ENCODE peak calls at places on chromosomes 11 and 22, in six cellular contexts. D, K, R, C, O and S are unnamed samples.

GRCh38 chr22:49487950-49488349 is 339.7 kb downstream of the BRD1 start:
- DNase-seq in D (no peak), K (no peak), R (no peak), C (no peak), O (no peak), S (no peak)

GRCh38 chr22:26553056-26553752 is 36.7 kb downstream of the TPST2 start:
- DNase-seq in D (no peak), K (no peak), R (no peak), C (no peak), O (no peak), S (no peak)

GRCh38 chr22:30235687-30236170 is 10.8 kb downstream of the LIF start:
- DNase-seq in D (no peak), K (no peak), R (no peak), C (no peak), O (no peak), S (no peak)

GRCh38 chr11:115699733-115700132 is 195.5 kb upstream of the CADM1 start:
- DNase-seq in D (no peak), K (no peak), R (no peak), C (no peak), O (no peak), S (no peak)

GRCh38 chr11:122173587-122173986 is 57.6 kb upstream of the BLID start:
- DNase-seq in D (no peak), K (no peak), R (no peak), C (no peak), O (no peak), S (no peak)

GRCh38 chr11:10800292-10800691 is 8.4 kb downstream of the EIF4G2 start:
- DNase-seq in D (no peak), K (no peak), R (no peak), C (no peak), O (no peak), S (no peak)

GRCh38 chr11:41039592-41039991 is 419.9 kb downstream of the LRRC4C start:
- DNase-seq in D (no peak), K (no peak), R (no peak), C (no peak), O (no peak), S (no peak)

GRCh38 chr22:26892401-26893033 is 235.1 kb downstream of the MIAT start:
- DNase-seq in D (no peak), K (no peak), R (peak; percentile 76), C (peak; percentile 65), O (no peak), S (no peak)

GRCh38 chr11:94308024-94308423 is 3.6 kb downstream of the IZUMO1R start:
- DNase-seq in D (no peak), K (no peak), R (no peak), C (no peak), O (no peak), S (no peak)

GRCh38 chr22:42928969-42929837 is 72.1 kb upstream of the ARFGAP3 start:
- DNase-seq in D (no peak), K (peak; percentile 62), R (peak; percentile 72), C (peak; percentile 65), O (no peak), S (no peak)

GRCh38 chr11:104332110-104332509 is 168.2 kb upstream of the PDGFD start:
- DNase-seq in D (no peak), K (no peak), R (no peak), C (no peak), O (no peak), S (peak; percentile 64)

GRCh38 chr11:64299847-64300648 is at the start of gene CATSPERZ:
- DNase-seq in D (no peak), K (no peak), R (no peak), C (no peak), O (no peak), S (no peak)

GRCh38 chr11:77525455-77526091 is 51.7 kb upstream of the PAK1 start:
- DNase-seq in D (no peak), K (no peak), R (no peak), C (no peak), O (no peak), S (no peak)

GRCh38 chr11:75270896-75271415 is 30.4 kb downstream of the TPBGL start:
- DNase-seq in D (peak; percentile 13), K (no peak), R (peak; percentile 18), C (no peak), O (peak; percentile 3), S (peak; percentile 42)

GRCh38 chr11:109865558-109866186 is 227.5 kb upstream of the ZC3H12C start:
- DNase-seq in D (no peak), K (no peak), R (no peak), C (no peak), O (peak; percentile 14), S (peak; percentile 49)

GRCh38 chr22:25745341-25746011 is 3.5 kb downstream of the MYO18B start:
- DNase-seq in D (no peak), K (no peak), R (no peak), C (no peak), O (no peak), S (no peak)

GRCh38 chr22:26619510-26619909 is 1.7 kb upstream of the CRYBB1 start:
- DNase-seq in D (no peak), K (no peak), R (no peak), C (no peak), O (peak; percentile 39), S (no peak)

GRCh38 chr11:119664063-119664572 is 64.9 kb downstream of the NECTIN1 start:
- DNase-seq in D (no peak), K (no peak), R (no peak), C (no peak), O (no peak), S (no peak)

GRCh38 chr11:62996271-62996670 is 11.5 kb upstream of the SLC22A6 start:
- DNase-seq in D (no peak), K (no peak), R (no peak), C (no peak), O (no peak), S (no peak)

DNA sequence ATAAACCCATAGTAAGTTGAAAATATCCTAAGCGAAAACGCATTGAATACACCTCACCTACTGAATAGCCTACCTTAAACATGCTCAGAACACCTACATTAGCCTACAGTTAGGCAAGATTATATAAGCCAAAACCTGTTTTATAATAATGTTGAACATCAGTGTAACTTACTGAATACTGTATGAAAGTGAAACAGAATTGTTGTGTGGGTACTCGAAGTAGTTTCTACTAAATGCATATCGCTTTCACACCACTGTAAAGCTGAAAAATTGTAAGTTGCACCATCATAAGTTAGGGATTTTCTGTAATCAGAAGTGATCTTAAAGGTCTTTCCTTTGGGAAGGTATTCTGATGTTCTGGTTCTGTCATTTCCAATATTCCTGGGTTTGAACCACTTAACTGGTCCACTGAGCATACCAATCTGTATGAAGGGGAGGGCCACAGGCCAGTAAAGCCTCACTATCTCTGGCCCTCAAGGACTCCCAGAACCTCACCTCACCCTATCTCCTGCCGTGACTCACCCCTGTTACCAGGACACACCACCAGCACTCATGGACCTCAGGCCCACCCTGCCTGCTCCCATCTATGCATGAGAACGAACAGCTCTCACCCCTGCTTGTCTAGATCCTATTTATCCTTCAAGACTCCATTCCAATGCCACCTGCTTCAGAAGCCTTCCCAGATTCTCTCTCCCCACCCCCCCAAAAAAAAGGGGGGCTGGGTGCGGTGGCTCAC is 70.0 kb downstream of the NAT10 start:
- DNase-seq in D (no peak), K (no peak), R (no peak), C (no peak), O (no peak), S (no peak)
- H3K4me1 ChIP-seq in D (no peaks in the 10 kb centered on the region), K (peaks cover 7% of the 10 kb centered on the region), R (peaks cover 7% of the 10 kb centered on the region), C (peaks cover 14% of the 10 kb centered on the region), O (peaks cover 13% of the 10 kb centered on the region), S (no peaks in the 10 kb centered on the region)

GRCh38 chr11:44939673-44940072 is 11.0 kb downstream of the TP53I11 start:
- DNase-seq in D (no peak), K (peak; percentile 37), R (no peak), C (no peak), O (peak; percentile 46), S (no peak)
- H3K27ac ChIP-seq in D (no peak overlapping the region), K (peak overlapping the region; percentile 16), R (no peak overlapping the region), C (no peak overlapping the region), O (peak overlapping the region; percentile 80), S (no peak overlapping the region)

GRCh38 chr22:39458443-39459083 is 1.8 kb downstream of the MGAT3 start:
- DNase-seq in D (no peak), K (no peak), R (no peak), C (no peak), O (no peak), S (no peak)

GRCh38 chr22:39457047-39457545 is 284 bp downstream of the MGAT3 start:
- DNase-seq in D (no peak), K (no peak), R (no peak), C (no peak), O (no peak), S (no peak)

GRCh38 chr22:39459681-39460080 is 2.9 kb downstream of the MGAT3 start:
- DNase-seq in D (no peak), K (no peak), R (no peak), C (no peak), O (no peak), S (no peak)

GRCh38 chr22:39456262-39457046 is at the start of gene MGAT3:
- DNase-seq in D (no peak), K (no peak), R (no peak), C (no peak), O (no peak), S (peak; percentile 48)

GRCh38 chr22:39457546-39458442 is 982 bp downstream of the MGAT3 start:
- DNase-seq in D (no peak), K (no peak), R (no peak), C (no peak), O (no peak), S (peak; percentile 43)
- H3K4me3 ChIP-seq in D (peak overlapping the region; percentile 13), K (peak overlapping the region; percentile 60), R (peak overlapping the region; percentile 48), C (peak overlapping the region; percentile 52), O (peak overlapping the region; percentile 75), S (peak overlapping the region; percentile 71)

GRCh38 chr11:116951762-116952161 is 114.3 kb upstream of the APOA1 start:
- DNase-seq in D (no peak), K (no peak), R (no peak), C (no peak), O (no peak), S (no peak)
- H3K4me1 ChIP-seq in D (peaks cover 38% of the 10 kb centered on the region), K (peaks cover 32% of the 10 kb centered on the region), R (no peaks in the 10 kb centered on the region), C (no peaks in the 10 kb centered on the region), O (peaks cover 21% of the 10 kb centered on the region), S (no peaks in the 10 kb centered on the region)

DNA sequence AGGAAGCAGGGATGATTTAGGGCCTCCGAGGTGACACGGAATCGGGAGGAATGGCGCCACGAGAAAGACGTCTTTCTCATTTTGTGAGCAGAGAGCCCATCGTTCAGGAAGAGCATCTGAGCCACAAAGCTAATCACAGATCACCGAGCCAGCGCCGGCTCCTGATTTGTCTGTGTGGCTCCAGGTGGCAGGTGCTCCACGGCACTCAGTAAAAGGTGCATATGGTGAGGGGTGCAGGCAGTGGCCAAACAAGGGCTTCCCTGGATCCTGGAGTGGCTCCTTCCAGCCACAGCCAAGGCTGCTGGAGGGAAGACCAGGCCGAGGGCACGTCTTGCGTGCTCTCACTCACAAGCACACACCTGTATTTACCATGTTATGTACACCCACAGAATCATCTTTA is 19.4 kb downstream of the KRTAP5-5 start:
- DNase-seq in D (no peak), K (no peak), R (no peak), C (no peak), O (no peak), S (no peak)
- H3K27ac ChIP-seq in D (no peak overlapping the region), K (no peak overlapping the region), R (no peak overlapping the region), C (no peak overlapping the region), O (no peak overlapping the region), S (no peak overlapping the region)